ENCODE peak calls at places on chromosomes 5 and 9, in four cellular contexts. X is fibroblast of the aortic adventitia, F is tibial nerve, G is gastrocnemius medialis. Y is an unnamed sample.

GRCh38 chr5:116441223-116441622 is 133.4 kb downstream of the SEMA6A start:
- DNase-seq in X (no peak), F (no peak), G (no peak), Y (no peak)

GRCh38 chr5:103569313-103570060 is 6.9 kb upstream of the NUDT12 start:
- DNase-seq in X (peak), F (no peak), G (no peak), Y (no peak)

GRCh38 chr5:148483750-148484149 is 100.0 kb downstream of the FBXO38 start:
- DNase-seq in X (no peak), F (no peak), G (no peak), Y (no peak)

GRCh38 chr5:179132586-179133355 is 72.6 kb downstream of the ZNF354C start:
- DNase-seq in X (no peak), F (no peak), G (no peak), Y (no peak)

GRCh38 chr5:157384971-157385709 is 74.9 kb upstream of the NIPAL4 start:
- DNase-seq in X (peak), F (peak), G (peak), Y (no peak)

GRCh38 chr5:131952286-131952857 is 6.9 kb upstream of the MEIKIN start:
- DNase-seq in X (peak), F (no peak), G (no peak), Y (no peak)

GRCh38 chr9:99820330-99821186 is 1.1 kb upstream of the NR4A3 start:
- DNase-seq in X (peak), F (peak), G (peak), Y (peak)

GRCh38 chr9:68781866-68782265 is 76.8 kb downstream of the PIP5K1B start:
- DNase-seq in X (no peak), F (no peak), G (no peak), Y (no peak)

GRCh38 chr5:26519245-26519644 is 519.1 kb downstream of the CDH9 start:
- DNase-seq in X (no peak), F (no peak), G (no peak), Y (no peak)

GRCh38 chr9:68540712-68541535 is at the start of gene TMEM252:
- DNase-seq in X (no peak), F (no peak), G (no peak), Y (no peak)

GRCh38 chr9:2502760-2503159 is 118.8 kb upstream of the VLDLR start:
- DNase-seq in X (peak), F (no peak), G (no peak), Y (no peak)

GRCh38 chr5:176533894-176534611 is 3.1 kb downstream of the RNF44 start:
- DNase-seq in X (peak), F (no peak), G (peak), Y (peak)

GRCh38 chr9:121541945-121542344 is 42.3 kb upstream of the GGTA1 start:
- DNase-seq in X (no peak), F (no peak), G (no peak), Y (no peak)

GRCh38 chr9:131418143-131419028 is 24.5 kb downstream of the PRRC2B start:
- DNase-seq in X (no peak), F (no peak), G (peak), Y (peak)

GRCh38 chr5:78308689-78309088 is 14.2 kb upstream of the AP3B1 start:
- DNase-seq in X (no peak), F (no peak), G (no peak), Y (no peak)

GRCh38 chr9:110317921-110318320 is 19.7 kb downstream of the TXNDC8 start:
- DNase-seq in X (no peak), F (no peak), G (no peak), Y (no peak)

GRCh38 chr5:178150977-178151734 is 2.5 kb downstream of the NHP2 start:
- DNase-seq in X (peak), F (no peak), G (peak), Y (no peak)

GRCh38 chr9:76441551-76442322 is 17.2 kb upstream of the GCNT1 start:
- DNase-seq in X (peak), F (no peak), G (no peak), Y (no peak)

GRCh38 chr9:131094622-131095021 is 1.7 kb upstream of the AIF1L start:
- DNase-seq in X (peak), F (no peak), G (peak), Y (peak)

GRCh38 chr9:111940697-111941096 is 44.1 kb downstream of the UGCG start:
- DNase-seq in X (peak), F (no peak), G (no peak), Y (no peak)

GRCh38 chr5:14983666-14984441 is 112.3 kb upstream of the ANKH start:
- DNase-seq in X (no peak), F (no peak), G (no peak), Y (no peak)

GRCh38 chr5:124927735-124928134 is 181.3 kb upstream of the ZNF608 start:
- DNase-seq in X (peak), F (no peak), G (no peak), Y (no peak)

GRCh38 chr5:69509212-69509611 is 16.6 kb downstream of the OCLN start:
- DNase-seq in X (no peak), F (no peak), G (no peak), Y (no peak)

GRCh38 chr5:69502375-69503143 is 10.0 kb downstream of the OCLN start:
- DNase-seq in X (peak), F (no peak), G (no peak), Y (no peak)

GRCh38 chr5:69503144-69503488 is 10.5 kb downstream of the OCLN start:
- DNase-seq in X (no peak), F (no peak), G (no peak), Y (no peak)

GRCh38 chr5:69505306-69505705 is 12.7 kb downstream of the OCLN start:
- DNase-seq in X (no peak), F (no peak), G (no peak), Y (no peak)

GRCh38 chr5:69504036-69504435 is 11.4 kb downstream of the OCLN start:
- DNase-seq in X (no peak), F (no peak), G (no peak), Y (no peak)
- TF ChIP-seq CTCF in X (no peak), F (no peak), G (no peak), Y (no peak)

DNA sequence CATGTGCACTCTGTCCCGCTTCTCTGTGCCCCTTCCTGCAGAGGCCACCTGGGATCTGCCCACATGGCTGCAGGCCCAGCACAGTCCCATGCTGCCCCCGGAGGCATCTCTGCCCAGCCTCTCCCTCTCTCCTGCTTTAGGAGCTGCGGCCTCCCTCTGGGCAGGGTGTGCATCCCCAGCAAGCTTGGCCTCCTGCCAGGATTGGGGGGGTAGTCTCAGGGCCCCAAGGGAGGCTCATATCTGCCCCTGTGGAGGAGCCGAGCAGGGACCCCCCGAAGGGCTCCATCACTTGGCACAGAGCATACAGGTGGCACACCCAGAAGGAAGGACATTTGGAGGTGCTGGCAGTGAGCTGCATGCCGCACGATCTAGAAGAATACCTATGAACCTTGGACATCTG is 24.8 kb downstream of the FLT4 start:
- DNase-seq in X (no peak), F (no peak), G (no peak), Y (no peak)
- TF ChIP-seq CTCF in X (no peak), F (no peak), G (no peak), Y (no peak)

GRCh38 chr5:17401509-17402290 is 96.3 kb upstream of the TAF11L2 start:
- DNase-seq in X (no peak), F (no peak), G (no peak), Y (no peak)
- TF ChIP-seq CTCF in X (no peak), F (no peak), G (no peak), Y (no peak)

GRCh38 chr5:180866296-180866695 is 5.2 kb upstream of the ZFP62 start:
- DNase-seq in X (no peak), F (no peak), G (no peak), Y (no peak)

GRCh38 chr5:180862645-180863044 is 1.6 kb upstream of the ZFP62 start:
- DNase-seq in X (no peak), F (no peak), G (no peak), Y (no peak)

GRCh38 chr5:180860887-180861822 is at the start of gene ZFP62:
- DNase-seq in X (peak), F (peak), G (peak), Y (peak)

DNA sequence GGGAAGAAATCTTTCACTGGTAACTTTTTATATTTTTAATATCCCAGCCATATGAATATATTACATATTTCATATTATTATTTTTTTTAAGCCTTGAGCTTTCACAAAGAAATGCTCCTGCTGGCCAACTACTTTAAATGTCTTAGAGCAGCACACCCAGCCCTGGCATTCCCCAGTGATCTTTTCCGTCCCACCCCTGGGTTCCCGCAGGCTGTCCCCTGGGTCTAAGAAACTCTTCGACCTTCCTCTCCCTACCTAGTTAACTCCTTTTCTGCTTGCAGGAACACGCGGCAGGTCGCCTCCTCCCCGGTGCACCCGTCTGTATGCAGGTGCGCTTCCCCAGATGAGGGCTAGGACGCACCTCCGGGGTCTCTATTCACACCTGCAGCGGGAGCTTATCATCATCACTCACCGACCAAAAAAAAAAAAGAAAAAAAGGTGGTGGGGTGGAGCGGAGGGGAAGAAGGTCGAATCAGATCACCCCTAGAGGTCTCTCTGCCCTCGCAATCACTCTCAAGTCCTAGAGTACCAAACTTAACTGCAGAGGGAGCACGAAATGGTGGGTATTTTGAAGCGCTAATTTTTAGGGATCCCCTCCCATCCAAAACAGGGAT is 696 bp downstream of the ZFP62 start:
- DNase-seq in X (peak), F (no peak), G (no peak), Y (no peak)
- TF ChIP-seq CTCF in X (peak), F (no peak), G (no peak), Y (peak)

DNA sequence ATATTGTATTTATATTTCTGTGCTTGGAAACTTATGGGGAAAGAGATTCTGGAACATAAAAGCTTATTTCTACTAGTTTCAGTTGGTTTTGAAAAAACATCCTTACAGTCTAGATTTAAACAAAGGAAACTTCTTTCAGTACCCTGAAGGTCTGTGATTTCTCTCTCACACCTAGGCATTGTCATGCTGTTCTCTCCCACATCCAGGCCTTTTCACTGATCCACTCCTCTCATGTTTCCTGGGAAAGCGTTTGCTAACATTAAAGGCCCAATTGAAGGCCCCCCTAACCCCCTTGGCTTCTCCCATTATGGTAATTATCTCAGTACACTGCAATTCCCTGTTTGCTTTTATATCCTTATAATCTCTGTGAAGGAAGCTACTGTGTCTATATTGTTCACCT is 856 bp upstream of the PCDHGA3 start:
- DNase-seq in X (no peak), F (no peak), G (no peak), Y (no peak)
- TF ChIP-seq CTCF in X (no peak), F (no peak), G (no peak), Y (no peak)

GRCh38 chr9:38662763-38663593 is 42.6 kb upstream of the ANKRD18A start:
- DNase-seq in X (peak), F (no peak), G (no peak), Y (no peak)
- TF ChIP-seq CTCF in X (peak), F (peak), G (no peak), Y (no peak)